ENCODE peak calls at places on chromosomes 13 and 19, in six cellular contexts. G is Panc1, S is GM12865, P is anterior cingulate cortex, Q is non-pigmented ciliary epithelial cell, F is stomach. H is an unnamed sample.

GRCh38 chr19:51294977-51295375 is 16.5 kb upstream of the IGLON5 start:
- DNase-seq in Q (no peak), P (no peak), S (no peak), G (no peak), F (no peak), H (no peak)

GRCh38 chr13:42007844-42008243 is 40.6 kb upstream of the DGKH start:
- DNase-seq in G (no peak), Q (no peak), P (no peak), S (no peak), F (no peak), H (no peak)

GRCh38 chr13:110006304-110006703 is 219.9 kb upstream of the IRS2 start:
- DNase-seq in G (no peak), Q (no peak), S (no peak), P (no peak), F (no peak), H (no peak)

GRCh38 chr19:7833225-7834156 is 3.5 kb downstream of the EVI5L start:
- DNase-seq in Q (no peak), S (no peak), G (no peak), P (no peak), F (peak), H (peak)

GRCh38 chr13:113216165-113217056 is 7.0 kb downstream of the CUL4A start:
- DNase-seq in P (no peak), G (no peak), S (no peak), F (peak), Q (peak), H (peak)

GRCh38 chr19:47729468-47729798 is 15.9 kb upstream of the NOP53 start:
- DNase-seq in F (peak), P (no peak), Q (peak), S (no peak), G (peak), H (no peak)

GRCh38 chr13:113776231-113777125 is 17.5 kb downstream of the TMEM255B start:
- DNase-seq in Q (no peak), G (no peak), S (no peak), F (peak), P (no peak), H (no peak)

GRCh38 chr19:54451997-54452396 is 3.0 kb downstream of the LENG8 start:
- DNase-seq in Q (no peak), G (no peak), F (no peak), S (no peak), P (no peak), H (no peak)

GRCh38 chr19:6226444-6227155 is 53.2 kb downstream of the MLLT1 start:
- DNase-seq in Q (no peak), F (no peak), P (no peak), G (no peak), S (no peak), H (no peak)

GRCh38 chr19:10617409-10618121 is 7.8 kb upstream of the SLC44A2 start:
- DNase-seq in P (no peak), G (no peak), F (no peak), S (no peak), Q (peak), H (no peak)

GRCh38 chr19:43936219-43936618 is 1.1 kb upstream of the ZNF45 start:
- DNase-seq in S (no peak), G (no peak), P (no peak), F (no peak), Q (no peak), H (no peak)

GRCh38 chr19:10568444-10568825 is 344 bp downstream of the CDKN2D start:
- DNase-seq in F (peak), G (no peak), S (peak), P (no peak), Q (no peak), H (no peak)

GRCh38 chr13:97125810-97126738 is 96.1 kb upstream of the MBNL2 start:
- DNase-seq in S (peak), Q (no peak), G (no peak), F (no peak), P (no peak), H (no peak)

GRCh38 chr19:35882074-35882832 is 13.9 kb downstream of the APLP1 start:
- DNase-seq in P (no peak), S (peak), G (peak), Q (no peak), F (no peak), H (peak)

GRCh38 chr19:46361915-46362314 is 15.0 kb downstream of the PPP5C start:
- DNase-seq in Q (no peak), G (no peak), S (no peak), P (no peak), F (no peak), H (no peak)

GRCh38 chr19:48805452-48805851 is 5.4 kb downstream of the BCAT2 start:
- DNase-seq in Q (no peak), F (no peak), P (no peak), G (no peak), S (no peak), H (no peak)

GRCh38 chr13:95083758-95084157 is 217.5 kb downstream of the ABCC4 start:
- DNase-seq in F (no peak), P (no peak), G (no peak), S (no peak), Q (peak), H (no peak)

GRCh38 chr19:58515259-58515658 is 3.5 kb upstream of the SLC27A5 start:
- DNase-seq in Q (no peak), S (no peak), P (no peak), G (no peak), F (no peak), H (no peak)

GRCh38 chr13:109572389-109572788 is 214.0 kb downstream of the IRS2 start:
- DNase-seq in P (no peak), F (no peak), G (no peak), Q (no peak), S (no peak), H (no peak)

GRCh38 chr19:45556835-45557234 is 27.8 kb downstream of the OPA3 start:
- DNase-seq in F (no peak), P (no peak), S (no peak), G (no peak), Q (no peak), H (no peak)

GRCh38 chr13:38180100-38180499 is 169.6 kb upstream of the UFM1 start:
- DNase-seq in S (no peak), Q (no peak), P (no peak), G (no peak), F (no peak), H (no peak)

GRCh38 chr13:65499251-65499650 is 1730.9 kb downstream of the PCDH9 start:
- DNase-seq in G (no peak), S (no peak), Q (no peak), F (no peak), P (no peak), H (no peak)

GRCh38 chr13:30337061-30337601 is 29.8 kb upstream of the KATNAL1 start:
- DNase-seq in Q (no peak), S (no peak), P (no peak), G (no peak), F (no peak), H (no peak)

GRCh38 chr19:9075064-9075964 is 11.5 kb upstream of the OR1M1 start:
- DNase-seq in P (peak), F (peak), G (peak), S (no peak), Q (peak), H (peak)

GRCh38 chr13:42039457-42039945 is 8.9 kb upstream of the DGKH start:
- DNase-seq in G (no peak), Q (no peak), P (no peak), F (no peak), S (peak), H (no peak)

GRCh38 chr19:52200044-52200443 is 10.2 kb downstream of the PPP2R1A start:
- DNase-seq in Q (peak), P (no peak), F (no peak), G (no peak), S (no peak), H (no peak)

GRCh38 chr19:33446156-33446917 is 72.8 kb downstream of the CEBPG start:
- DNase-seq in S (no peak), G (no peak), P (no peak), Q (no peak), F (no peak), H (no peak)

GRCh38 chr13:20505405-20506366 is 20.0 kb downstream of the CRYL1 start:
- DNase-seq in P (no peak), Q (no peak), S (no peak), G (no peak), F (no peak), H (no peak)

GRCh38 chr13:54379461-54379860 is 1350.8 kb downstream of the OLFM4 start:
- DNase-seq in F (no peak), P (no peak), S (no peak), G (no peak), Q (no peak), H (no peak)

GRCh38 chr13:41133951-41134350 is 1.3 kb upstream of the KBTBD6 start:
- DNase-seq in Q (no peak), S (no peak), F (no peak), P (no peak), G (no peak), H (no peak)

GRCh38 chr13:113950451-113951245 is 23.2 kb downstream of the C13orf46 start:
- DNase-seq in P (no peak), G (no peak), F (no peak), Q (no peak), S (no peak), H (no peak)

GRCh38 chr19:1945899-1946298 is 4.9 kb downstream of the CSNK1G2 start:
- DNase-seq in S (no peak), G (no peak), P (no peak), F (peak), Q (no peak), H (no peak)

GRCh38 chr13:101424381-101425155 is 8.3 kb upstream of the NALCN start:
- DNase-seq in P (peak), F (no peak), G (no peak), Q (no peak), S (no peak), H (no peak)